ENCODE peak calls at places on chromosomes 12 and 14, in six cellular contexts. B is PC-9, A is psoas muscle, D is A673, C is pancreas, R is tibial nerve. O is an unnamed sample.

GRCh38 chr14:98826618-98827017 is 445.4 kb downstream of the BCL11B start:
- DNase-seq in B (no peak), A (no peak), D (peak; percentile 47), C (no peak), R (no peak), O (peak; percentile 52)

GRCh38 chr14:105469456-105470162 is 5.0 kb upstream of the CRIP2 start:
- DNase-seq in B (peak; percentile 73), A (no peak), D (no peak), C (no peak), R (no peak), O (peak; percentile 64)

GRCh38 chr12:51972424-51972812 is 20.9 kb downstream of the ACVR1B start:
- DNase-seq in B (no peak), A (no peak), D (no peak), C (no peak), R (no peak), O (no peak)

GRCh38 chr14:75822522-75823288 is 159.1 kb downstream of the TGFB3 start:
- DNase-seq in B (peak; percentile 47), A (no peak), D (no peak), C (no peak), R (no peak), O (no peak)

GRCh38 chr14:89813485-89814080 is 140.9 kb downstream of the EFCAB11 start:
- DNase-seq in B (no peak), A (no peak), D (no peak), C (no peak), R (no peak), O (no peak)

GRCh38 chr12:47553266-47553665 is 152.6 kb downstream of the RPAP3 start:
- DNase-seq in B (no peak), A (no peak), D (no peak), C (no peak), R (no peak), O (no peak)

GRCh38 chr12:58976146-58976545 is 55.8 kb upstream of the LRIG3 start:
- DNase-seq in B (no peak), A (no peak), D (no peak), C (no peak), R (no peak), O (peak; percentile 50)

GRCh38 chr12:47894652-47895051 is 10.1 kb downstream of the VDR start:
- DNase-seq in B (no peak), A (no peak), D (no peak), C (no peak), R (no peak), O (no peak)

GRCh38 chr12:111409403-111410228 is 3.9 kb downstream of the SH2B3 start:
- DNase-seq in B (no peak), A (peak; percentile 77), D (peak; percentile 93), C (no peak), R (no peak), O (peak; percentile 28)

GRCh38 chr12:71010143-71010479 is 89.6 kb upstream of the PTPRR start:
- DNase-seq in B (no peak), A (no peak), D (no peak), C (no peak), R (no peak), O (no peak)

GRCh38 chr14:85250369-85250768 is 279.6 kb upstream of the FLRT2 start:
- DNase-seq in B (peak; percentile 33), A (no peak), D (no peak), C (no peak), R (no peak), O (no peak)

GRCh38 chr12:39605996-39606395 is 13.6 kb downstream of the ABCD2 start:
- DNase-seq in B (no peak), A (no peak), D (no peak), C (no peak), R (no peak), O (no peak)

GRCh38 chr14:69312608-69313007 is 52.6 kb downstream of the GALNT16 start:
- DNase-seq in B (no peak), A (no peak), D (no peak), C (peak; percentile 39), R (no peak), O (no peak)

GRCh38 chr12:50507930-50508329 is 3.1 kb downstream of the DIP2B start:
- DNase-seq in B (no peak), A (no peak), D (no peak), C (no peak), R (no peak), O (no peak)

GRCh38 chr12:106446429-106447092 is 89.0 kb downstream of the POLR3B start:
- DNase-seq in B (no peak), A (no peak), D (no peak), C (no peak), R (no peak), O (no peak)

GRCh38 chr12:59689776-59690175 is 93.9 kb downstream of the SLC16A7 start:
- DNase-seq in B (no peak), A (no peak), D (no peak), C (no peak), R (no peak), O (no peak)

GRCh38 chr14:74251546-74252030 is 12.3 kb downstream of the VSX2 start:
- DNase-seq in B (peak; percentile 86), A (peak; percentile 73), D (peak; percentile 85), C (peak; percentile 73), R (peak; percentile 29), O (peak; percentile 80)

GRCh38 chr12:12804011-12804410 is 9.1 kb upstream of the DDX47 start:
- DNase-seq in B (peak; percentile 64), A (no peak), D (no peak), C (no peak), R (no peak), O (no peak)

GRCh38 chr12:14514154-14514842 is 53.4 kb downstream of the PLBD1 start:
- DNase-seq in B (peak; percentile 66), A (no peak), D (peak; percentile 89), C (no peak), R (no peak), O (peak; percentile 71)

GRCh38 chr12:18382486-18382885 is 121.2 kb downstream of the PIK3C2G start:
- DNase-seq in B (no peak), A (no peak), D (no peak), C (no peak), R (no peak), O (no peak)

GRCh38 chr14:92968291-92969020 is 45.5 kb downstream of the CHGA start:
- DNase-seq in B (no peak), A (peak; percentile 0), D (no peak), C (no peak), R (no peak), O (no peak)

GRCh38 chr12:65602579-65603295 is 221.5 kb upstream of the HMGA2 start:
- DNase-seq in B (peak; percentile 74), A (peak; percentile 70), D (peak; percentile 92), C (peak; percentile 73), R (peak; percentile 62), O (peak; percentile 79)

GRCh38 chr12:111570090-111570961 is 28.8 kb downstream of the ATXN2 start:
- DNase-seq in B (peak; percentile 66), A (no peak), D (peak; percentile 50), C (no peak), R (no peak), O (no peak)

GRCh38 chr14:105162374-105162979 is 6.1 kb downstream of the JAG2 start:
- DNase-seq in B (no peak), A (no peak), D (no peak), C (no peak), R (no peak), O (no peak)

GRCh38 chr12:51815571-51815970 is 32.9 kb downstream of the FIGNL2 start:
- DNase-seq in B (no peak), A (no peak), D (no peak), C (no peak), R (no peak), O (no peak)

GRCh38 chr14:23828611-23829010 is 125.0 kb upstream of the DHRS4 start:
- DNase-seq in B (no peak), A (no peak), D (no peak), C (no peak), R (no peak), O (no peak)

GRCh38 chr12:66269757-66270383 is 32.4 kb upstream of the HELB start:
- DNase-seq in B (no peak), A (no peak), D (peak; percentile 67), C (no peak), R (no peak), O (no peak)

GRCh38 chr14:94717808-94718207 is 52.1 kb downstream of the GSC start:
- DNase-seq in B (no peak), A (no peak), D (no peak), C (no peak), R (no peak), O (no peak)

GRCh38 chr12:90027889-90028570 is 319.4 kb upstream of the ATP2B1 start:
- DNase-seq in B (no peak), A (no peak), D (no peak), C (no peak), R (no peak), O (no peak)

GRCh38 chr12:54227376-54227775 is 38.6 kb upstream of the SMUG1 start:
- DNase-seq in B (no peak), A (no peak), D (no peak), C (no peak), R (no peak), O (no peak)

GRCh38 chr12:53758081-53758769 is 6.4 kb upstream of the CISTR start:
- DNase-seq in B (no peak), A (no peak), D (no peak), C (no peak), R (no peak), O (no peak)

GRCh38 chr12:113818833-113819232 is 147.3 kb downstream of the RBM19 start:
- DNase-seq in B (no peak), A (no peak), D (peak; percentile 17), C (no peak), R (no peak), O (no peak)
- TF ChIP-seq CTCF in B (no peak), A (no peak), D (peak; percentile 53), C (no peak), R (no peak), O (no peak)

GRCh38 chr14:54786191-54786755 is 116.4 kb downstream of the GCH1 start:
- DNase-seq in B (no peak), A (no peak), D (no peak), C (no peak), R (no peak), O (no peak)

GRCh38 chr14:54786816-54787215 is 115.8 kb downstream of the GCH1 start:
- DNase-seq in B (no peak), A (no peak), D (peak; percentile 17), C (no peak), R (no peak), O (no peak)

GRCh38 chr14:54788701-54789100 is 113.9 kb downstream of the GCH1 start:
- DNase-seq in B (no peak), A (no peak), D (no peak), C (no peak), R (no peak), O (no peak)

GRCh38 chr14:54785778-54786160 is 116.9 kb downstream of the GCH1 start:
- DNase-seq in B (no peak), A (no peak), D (no peak), C (no peak), R (no peak), O (no peak)

GRCh38 chr14:54787263-54787662 is 115.4 kb downstream of the GCH1 start:
- DNase-seq in B (no peak), A (no peak), D (peak; percentile 80), C (no peak), R (no peak), O (no peak)
- H3K4me3 ChIP-seq in B (no peak overlapping the region), A (peak overlapping the region; percentile 49), D (no peak overlapping the region), C (no peak overlapping the region), R (no peak overlapping the region), O (no peak overlapping the region)

GRCh38 chr12:10184261-10184843 is 5.5 kb downstream of the TMEM52B start:
- DNase-seq in B (no peak), A (no peak), D (peak; percentile 26), C (no peak), R (no peak), O (no peak)
- TF ChIP-seq CTCF in B (no peak), A (no peak), D (no peak), C (no peak), R (no peak), O (no peak)

GRCh38 chr12:24519759-24520158 is 429.1 kb downstream of the BCAT1 start:
- DNase-seq in B (no peak), A (no peak), D (no peak), C (no peak), R (no peak), O (no peak)
- H3K4me3 ChIP-seq in B (no peak overlapping the region), A (no peak overlapping the region), D (no peak overlapping the region), C (no peak overlapping the region), R (no peak overlapping the region), O (no peak overlapping the region)